ENCODE peak calls at places on chromosomes 3 and 15, in ten cellular contexts. S is mammary epithelial cell, F is colonic mucosa, R is stomach, Y is tibial nerve, D is GM23338, P is brain microvascular endothelial cell, E is cardiac fibroblast, N is AG09309, L is adrenal gland. A is an unnamed sample.

GRCh38 chr15:48084759-48085420 is 35.9 kb upstream of the SLC24A5 start:
- DNase-seq in R (no peak), F (no peak), E (peak), P (peak), N (no peak), Y (no peak), D (peak), S (peak), L (no peak), A (no peak)

GRCh38 chr3:149703474-149703873 is 45.6 kb upstream of the WWTR1 start:
- DNase-seq in F (no peak), N (peak), S (no peak), E (peak), D (no peak), Y (peak), R (no peak), P (no peak), L (no peak), A (peak)

GRCh38 chr15:72077950-72078349 is 40.0 kb downstream of the MYO9A start:
- DNase-seq in R (no peak), D (no peak), L (no peak), F (no peak), Y (no peak), N (no peak), S (no peak), E (no peak), P (no peak), A (no peak)

GRCh38 chr15:81095690-81096365 is 38.2 kb upstream of the CFAP161 start:
- DNase-seq in E (no peak), F (no peak), D (no peak), N (no peak), L (no peak), S (no peak), P (no peak), R (no peak), Y (no peak), A (no peak)

GRCh38 chr3:16377196-16377595 is 112.2 kb downstream of the OXNAD1 start:
- DNase-seq in P (no peak), Y (no peak), S (no peak), E (no peak), D (no peak), L (no peak), F (no peak), N (no peak), R (no peak), A (no peak)

GRCh38 chr3:183503738-183504137 is 51.8 kb downstream of the KLHL6 start:
- DNase-seq in E (no peak), R (no peak), S (no peak), L (no peak), Y (no peak), F (no peak), N (no peak), D (peak), P (no peak), A (no peak)

GRCh38 chr15:48855501-48856440 is 22.2 kb upstream of the EID1 start:
- DNase-seq in F (peak), E (peak), S (no peak), P (peak), R (no peak), N (peak), D (peak), Y (no peak), L (no peak), A (no peak)

GRCh38 chr3:48398701-48399386 is 26.8 kb downstream of the FBXW12 start:
- DNase-seq in S (no peak), L (no peak), N (no peak), D (no peak), R (no peak), P (no peak), E (no peak), F (no peak), Y (no peak), A (no peak)

GRCh38 chr15:96807361-96807760 is 476.9 kb downstream of the NR2F2 start:
- DNase-seq in N (no peak), S (no peak), L (no peak), E (no peak), F (no peak), R (no peak), D (no peak), Y (no peak), P (peak), A (no peak)

GRCh38 chr3:39191773-39192172 is 622 bp downstream of the XIRP1 start:
- DNase-seq in D (no peak), P (no peak), E (no peak), F (no peak), N (no peak), S (no peak), Y (no peak), R (no peak), L (no peak), A (no peak)

GRCh38 chr3:144743325-144743724 is 771.7 kb downstream of the DIPK2A start:
- DNase-seq in R (no peak), Y (no peak), S (no peak), D (no peak), L (no peak), N (no peak), F (no peak), E (no peak), P (no peak), A (no peak)

GRCh38 chr3:27978440-27978839 is 256.3 kb upstream of the EOMES start:
- DNase-seq in E (no peak), L (no peak), F (no peak), P (no peak), Y (no peak), S (peak), D (no peak), R (no peak), N (no peak), A (no peak)

GRCh38 chr3:19425825-19426224 is 277.5 kb downstream of the KCNH8 start:
- DNase-seq in N (no peak), L (no peak), D (no peak), Y (no peak), F (no peak), R (no peak), S (no peak), E (no peak), P (no peak), A (no peak)

GRCh38 chr3:75296858-75297257 is 367.3 kb upstream of the FRG2C start:
- DNase-seq in R (no peak), D (no peak), P (no peak), Y (no peak), F (no peak), L (no peak), N (no peak), S (no peak), E (no peak), A (no peak)

GRCh38 chr3:134249442-134249841 is 1.2 kb downstream of the RYK start:
- DNase-seq in F (no peak), Y (no peak), L (no peak), R (no peak), D (no peak), N (no peak), E (no peak), P (no peak), S (peak), A (no peak)

GRCh38 chr3:95437409-95437808 is 1374.5 kb downstream of the NSUN3 start:
- DNase-seq in S (no peak), F (no peak), N (no peak), Y (no peak), P (no peak), E (no peak), R (no peak), L (no peak), D (no peak), A (no peak)

GRCh38 chr3:30155755-30156154 is 450.6 kb upstream of the TGFBR2 start:
- DNase-seq in F (no peak), Y (no peak), E (no peak), R (no peak), P (no peak), N (no peak), D (no peak), L (no peak), S (no peak), A (no peak)

GRCh38 chr3:197736491-197737318 is at the start of gene RUBCN:
- DNase-seq in R (peak), L (peak), D (peak), S (peak), E (peak), N (peak), Y (peak), F (peak), P (peak), A (peak)

GRCh38 chr3:169241928-169242751 is 421.4 kb downstream of the MECOM start:
- DNase-seq in E (peak), D (peak), Y (no peak), S (peak), F (no peak), L (peak), N (no peak), P (peak), R (peak), A (no peak)

GRCh38 chr15:55835866-55836265 is 92.9 kb upstream of the PRTG start:
- DNase-seq in R (no peak), L (no peak), E (no peak), P (no peak), Y (no peak), D (no peak), N (no peak), F (no peak), S (no peak), A (no peak)

GRCh38 chr3:145812396-145812795 is 348.6 kb downstream of the PLOD2 start:
- DNase-seq in P (no peak), E (no peak), F (no peak), D (no peak), N (no peak), Y (no peak), L (no peak), S (no peak), R (no peak), A (no peak)

GRCh38 chr3:42129014-42129953 is 38.1 kb downstream of the TRAK1 start:
- DNase-seq in F (no peak), D (peak), E (no peak), N (no peak), S (peak), P (peak), R (peak), L (no peak), Y (no peak), A (no peak)

GRCh38 chr3:195907730-195908438 is 467 bp downstream of the TNK2 start:
- DNase-seq in Y (no peak), D (no peak), L (peak), R (peak), P (no peak), S (peak), N (no peak), E (peak), F (peak), A (no peak)

GRCh38 chr3:122628567-122628966 is 51.1 kb downstream of the PARP15 start:
- DNase-seq in L (no peak), R (no peak), E (no peak), D (no peak), N (no peak), F (no peak), P (peak), S (peak), Y (no peak), A (no peak)

GRCh38 chr3:69142090-69142489 is 19.7 kb upstream of the LMOD3 start:
- DNase-seq in D (no peak), Y (no peak), F (no peak), P (peak), E (peak), N (no peak), R (no peak), S (no peak), L (no peak), A (no peak)

GRCh38 chr3:139655880-139656279 is 21.9 kb downstream of the NMNAT3 start:
- DNase-seq in D (no peak), Y (no peak), N (no peak), S (no peak), F (no peak), E (peak), P (no peak), R (no peak), L (no peak), A (no peak)

GRCh38 chr15:36953346-36953745 is 147.0 kb downstream of the MEIS2 start:
- DNase-seq in Y (no peak), D (no peak), L (no peak), S (no peak), E (no peak), P (no peak), F (no peak), R (no peak), N (no peak), A (no peak)

GRCh38 chr3:110473405-110473804 is 598.2 kb upstream of the NECTIN3 start:
- DNase-seq in F (peak), Y (no peak), S (no peak), R (no peak), L (no peak), P (no peak), N (no peak), D (no peak), E (no peak), A (no peak)

GRCh38 chr3:107514453-107514852 is 8.3 kb upstream of the BBX start:
- DNase-seq in E (no peak), R (no peak), Y (no peak), F (no peak), L (no peak), P (no peak), N (no peak), S (no peak), D (peak), A (no peak)
- TF ChIP-seq CTCF in E (no peak), R (no peak), Y (no peak), F (no peak), L (no peak), P (no peak), N (no peak), S (no peak), D (peak), A (no peak)

GRCh38 chr15:89416339-89417183 is 79.8 kb downstream of the RHCG start:
- DNase-seq in N (no peak), Y (no peak), P (peak), S (peak), D (peak), L (peak), E (peak), F (peak), R (peak), A (peak)
- H3K4me3 ChIP-seq in N (no peak), Y (no peak), P (no peak), S (no peak), D (peak), L (no peak), E (no peak), F (no peak), R (no peak), A (no peak)

GRCh38 chr3:12901631-12902045 is 60.3 kb upstream of the RPL32 start:
- DNase-seq in E (no peak), F (no peak), Y (no peak), S (no peak), L (no peak), D (no peak), R (no peak), N (no peak), P (no peak), A (no peak)
- TF ChIP-seq CTCF in E (no peak), F (no peak), Y (no peak), S (no peak), L (no peak), D (peak), R (no peak), N (no peak), P (peak), A (no peak)

DNA sequence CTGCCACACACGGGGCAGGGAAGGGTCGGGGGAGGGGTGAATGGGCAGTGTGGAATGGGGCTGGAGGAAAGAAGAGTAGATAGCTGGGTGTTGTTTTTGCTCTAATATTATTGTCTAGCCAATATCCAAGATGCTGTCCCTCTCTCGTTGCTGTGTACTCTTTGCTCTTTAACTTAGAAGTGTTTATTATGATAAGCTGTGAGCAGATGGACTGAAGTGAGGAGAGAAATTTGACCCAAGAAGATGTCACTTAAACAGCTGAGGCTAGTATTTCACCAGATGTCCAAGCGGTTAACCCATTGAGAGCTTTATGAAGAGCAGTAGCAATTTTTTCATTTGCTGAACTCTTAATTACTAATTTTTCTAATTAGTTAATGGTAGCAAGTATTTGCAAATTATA is 212.2 kb upstream of the TP63 start:
- DNase-seq in D (no peak), E (no peak), Y (no peak), F (no peak), N (no peak), S (no peak), P (no peak), R (no peak), L (no peak), A (no peak)
- H3K4me3 ChIP-seq in D (no peak), E (no peak), Y (no peak), F (no peak), N (no peak), S (no peak), P (no peak), R (no peak), L (no peak), A (no peak)

DNA sequence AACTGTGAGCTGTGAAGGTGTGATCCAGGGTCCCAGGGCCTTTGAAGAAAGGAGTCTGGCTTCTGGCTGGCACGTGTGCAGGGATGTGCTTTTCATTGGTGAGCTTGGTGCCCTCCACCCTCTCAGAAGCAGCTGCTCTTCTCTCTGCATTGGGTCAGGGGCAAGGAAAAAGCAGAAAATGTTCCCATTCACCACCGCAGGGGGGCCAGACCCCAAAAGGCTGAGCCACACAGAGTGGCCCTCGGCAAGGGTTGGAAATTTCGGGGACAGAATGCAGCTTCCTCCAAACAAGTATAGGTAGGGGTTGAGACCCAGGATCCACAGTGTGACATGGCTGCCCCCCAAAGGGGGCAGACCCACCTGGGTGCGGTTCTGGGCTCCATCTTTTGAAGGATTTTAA is 2.5 kb downstream of the CSK start:
- DNase-seq in D (no peak), R (no peak), P (no peak), F (peak), Y (no peak), E (no peak), N (no peak), S (no peak), L (no peak), A (no peak)
- TF ChIP-seq CTCF in D (no peak), R (no peak), P (no peak), F (no peak), Y (no peak), E (no peak), N (no peak), S (no peak), L (no peak), A (no peak)

A was measured in HFF-Myc.